ENCODE peak calls at places on chromosome X, in five cellular contexts. J, P, Q, E and F are unnamed samples.

GRCh38 chrX:74458738-74459137 is 37.4 kb downstream of the SLC16A2 start:
- DNase-seq in J (no peak), P (no peak), Q (no peak), E (no peak), F (no peak)

GRCh38 chrX:39133971-39134370 is 332.7 kb downstream of the MID1IP1 start:
- DNase-seq in J (no peak), P (no peak), Q (no peak), E (no peak), F (no peak)

GRCh38 chrX:31679861-31680260 is 608.0 kb upstream of the FTHL17 start:
- DNase-seq in J (no peak), P (no peak), Q (no peak), E (no peak), F (no peak)

GRCh38 chrX:275967-276587 is 5.1 kb upstream of the PLCXD1 start:
- DNase-seq in J (peak; percentile 94), P (peak; percentile 33), Q (peak; percentile 93), E (peak; percentile 58), F (peak; percentile 89)

GRCh38 chrX:14496674-14497073 is 32.7 kb upstream of the GLRA2 start:
- DNase-seq in J (no peak), P (peak; percentile 2), Q (no peak), E (no peak), F (no peak)

GRCh38 chrX:146090732-146091131 is 273.1 kb downstream of the SLITRK2 start:
- DNase-seq in J (no peak), P (no peak), Q (no peak), E (no peak), F (no peak)

GRCh38 chrX:137432609-137433008 is 133.3 kb upstream of the ZIC3 start:
- DNase-seq in J (no peak), P (no peak), Q (no peak), E (no peak), F (no peak)

GRCh38 chrX:139083191-139083590 is 371.7 kb upstream of the FGF13 start:
- DNase-seq in J (no peak), P (no peak), Q (no peak), E (no peak), F (no peak)

GRCh38 chrX:39899876-39900787 is 197.6 kb downstream of the BCOR start:
- DNase-seq in J (no peak), P (no peak), Q (no peak), E (no peak), F (no peak)

GRCh38 chrX:2549874-2550273 is 49.1 kb upstream of the DHRSX start:
- DNase-seq in J (no peak), P (no peak), Q (no peak), E (no peak), F (no peak)

GRCh38 chrX:149570668-149571067 is 16.6 kb downstream of the MAGEA9B start:
- DNase-seq in J (peak; percentile 28), P (no peak), Q (no peak), E (no peak), F (no peak)

GRCh38 chrX:38973327-38973726 is 172.1 kb downstream of the MID1IP1 start:
- DNase-seq in J (no peak), P (no peak), Q (no peak), E (no peak), F (no peak)

GRCh38 chrX:69307029-69307428 is 141.8 kb upstream of the PJA1 start:
- DNase-seq in J (no peak), P (no peak), Q (no peak), E (no peak), F (no peak)

GRCh38 chrX:154006965-154007364 is 12.7 kb downstream of the IRAK1 start:
- DNase-seq in J (no peak), P (no peak), Q (no peak), E (no peak), F (peak; percentile 70)